ENCODE peak calls at places on chromosome 9, in ten cellular contexts. T, M, F, I, C, P, W, E, S and H are unnamed samples.

GRCh38 chr9:110842976-110843375 is 174.4 kb downstream of the MUSK start:
- DNase-seq in T (no peak), M (no peak), F (peak; percentile 74), I (no peak), C (no peak), P (no peak), W (no peak), E (peak; percentile 46), S (no peak), H (no peak)

GRCh38 chr9:89436963-89437625 is 60.8 kb downstream of the SEMA4D start:
- DNase-seq in T (no peak), M (peak; percentile 52), F (no peak), I (peak; percentile 34), C (no peak), P (no peak), W (no peak), E (no peak), S (no peak), H (no peak)

GRCh38 chr9:81693639-81694378 is 4.5 kb upstream of the TLE1 start:
- DNase-seq in T (no peak), M (no peak), F (peak; percentile 49), I (no peak), C (no peak), P (no peak), W (no peak), E (no peak), S (no peak), H (no peak)

GRCh38 chr9:15250013-15250412 is 57.0 kb downstream of the TTC39B start:
- DNase-seq in T (no peak), M (no peak), F (no peak), I (no peak), C (no peak), P (no peak), W (no peak), E (no peak), S (no peak), H (peak; percentile 11)

GRCh38 chr9:109100543-109101201 is 19.1 kb downstream of the TMEM245 start:
- DNase-seq in T (no peak), M (no peak), F (no peak), I (no peak), C (no peak), P (no peak), W (no peak), E (no peak), S (no peak), H (no peak)

GRCh38 chr9:128102196-128102595 is 25.3 kb downstream of the PTGES2 start:
- DNase-seq in T (no peak), M (no peak), F (no peak), I (no peak), C (no peak), P (no peak), W (no peak), E (no peak), S (no peak), H (no peak)

GRCh38 chr9:107350443-107350842 is 67.4 kb downstream of the RAD23B start:
- DNase-seq in T (no peak), M (no peak), F (no peak), I (no peak), C (no peak), P (no peak), W (no peak), E (no peak), S (no peak), H (no peak)

GRCh38 chr9:96417610-96418073 is 528 bp downstream of the ZNF367 start:
- DNase-seq in T (no peak), M (peak; percentile 57), F (no peak), I (peak; percentile 52), C (peak; percentile 50), P (no peak), W (no peak), E (no peak), S (peak; percentile 53), H (no peak)